ENCODE peak calls at places on chromosomes 3 and 15, in nine cellular contexts. One of them, this sample, is unnamed.

GRCh38 chr15:70761931-70762468 is 1.4 kb downstream of the UACA start:
- DNase-seq in anterior cingulate cortex: no peak
- DNase-seq in substantia nigra: no peak
- DNase-seq in mucosa of descending colon: no peak
- DNase-seq in G401: no peak
- DNase-seq in GF-D8: no peak
- DNase-seq in NCI-H748 treated with DMSO at 0.1 percent for 48 hours: no peak
- DNase-seq in GM19239: no peak
- DNase-seq in stomach: no peak
- DNase-seq in this sample: no peak

GRCh38 chr3:63557912-63558311 is 94.6 kb upstream of the SNTN start:
- DNase-seq in NCI-H748 treated with DMSO at 0.1 percent for 48 hours: no peak
- DNase-seq in stomach: no peak
- DNase-seq in G401: no peak
- DNase-seq in GM19239: no peak
- DNase-seq in anterior cingulate cortex: no peak
- DNase-seq in substantia nigra: no peak
- DNase-seq in GF-D8: no peak
- DNase-seq in mucosa of descending colon: no peak
- DNase-seq in this sample: no peak

GRCh38 chr15:52154896-52155865 is 36.0 kb downstream of the GNB5 start:
- DNase-seq in G401: peak; percentile 69
- DNase-seq in anterior cingulate cortex: no peak
- DNase-seq in mucosa of descending colon: no peak
- DNase-seq in substantia nigra: no peak
- DNase-seq in stomach: no peak
- DNase-seq in NCI-H748 treated with DMSO at 0.1 percent for 48 hours: no peak
- DNase-seq in GM19239: no peak
- DNase-seq in GF-D8: no peak
- DNase-seq in this sample: no peak

GRCh38 chr3:148101061-148101460 is 596.6 kb upstream of the AGTR1 start:
- DNase-seq in stomach: no peak
- DNase-seq in substantia nigra: no peak
- DNase-seq in mucosa of descending colon: no peak
- DNase-seq in GM19239: no peak
- DNase-seq in anterior cingulate cortex: no peak
- DNase-seq in GF-D8: no peak
- DNase-seq in NCI-H748 treated with DMSO at 0.1 percent for 48 hours: no peak
- DNase-seq in G401: peak; percentile 9
- DNase-seq in this sample: no peak

GRCh38 chr3:17643691-17644090 is 98.7 kb downstream of the TBC1D5 start:
- DNase-seq in mucosa of descending colon: no peak
- DNase-seq in GM19239: no peak
- DNase-seq in stomach: no peak
- DNase-seq in GF-D8: no peak
- DNase-seq in NCI-H748 treated with DMSO at 0.1 percent for 48 hours: no peak
- DNase-seq in G401: no peak
- DNase-seq in substantia nigra: no peak
- DNase-seq in anterior cingulate cortex: no peak
- DNase-seq in this sample: no peak

GRCh38 chr15:43511012-43511885 is 6.2 kb upstream of the MAP1A start:
- DNase-seq in G401: peak; percentile 74
- DNase-seq in substantia nigra: no peak
- DNase-seq in NCI-H748 treated with DMSO at 0.1 percent for 48 hours: peak; percentile 34
- DNase-seq in anterior cingulate cortex: peak; percentile 26
- DNase-seq in stomach: no peak
- DNase-seq in mucosa of descending colon: no peak
- DNase-seq in GM19239: no peak
- DNase-seq in GF-D8: no peak
- DNase-seq in this sample: no peak

GRCh38 chr3:142904639-142905441 is 16.0 kb upstream of the PCOLCE2 start:
- DNase-seq in mucosa of descending colon: no peak
- DNase-seq in substantia nigra: no peak
- DNase-seq in anterior cingulate cortex: no peak
- DNase-seq in GF-D8: no peak
- DNase-seq in NCI-H748 treated with DMSO at 0.1 percent for 48 hours: no peak
- DNase-seq in G401: no peak
- DNase-seq in GM19239: no peak
- DNase-seq in stomach: peak; percentile 31
- DNase-seq in this sample: no peak

GRCh38 chr3:150225986-150226385 is 182.1 kb upstream of the TSC22D2 start:
- DNase-seq in NCI-H748 treated with DMSO at 0.1 percent for 48 hours: no peak
- DNase-seq in substantia nigra: no peak
- DNase-seq in stomach: no peak
- DNase-seq in GF-D8: no peak
- DNase-seq in G401: no peak
- DNase-seq in GM19239: no peak
- DNase-seq in mucosa of descending colon: no peak
- DNase-seq in anterior cingulate cortex: no peak
- DNase-seq in this sample: no peak

GRCh38 chr3:5005367-5005766 is 26.1 kb downstream of the BHLHE40 start:
- DNase-seq in GF-D8: no peak
- DNase-seq in NCI-H748 treated with DMSO at 0.1 percent for 48 hours: no peak
- DNase-seq in mucosa of descending colon: no peak
- DNase-seq in anterior cingulate cortex: no peak
- DNase-seq in GM19239: no peak
- DNase-seq in stomach: no peak
- DNase-seq in substantia nigra: no peak
- DNase-seq in G401: no peak
- DNase-seq in this sample: no peak

GRCh38 chr15:44489464-44489863 is 47.5 kb upstream of the EIF3J start:
- DNase-seq in NCI-H748 treated with DMSO at 0.1 percent for 48 hours: no peak
- DNase-seq in stomach: no peak
- DNase-seq in anterior cingulate cortex: no peak
- DNase-seq in GM19239: no peak
- DNase-seq in mucosa of descending colon: no peak
- DNase-seq in substantia nigra: no peak
- DNase-seq in G401: no peak
- DNase-seq in GF-D8: no peak
- DNase-seq in this sample: no peak

GRCh38 chr15:65033659-65034269 is 4.3 kb upstream of the MTFMT start:
- DNase-seq in stomach: no peak
- DNase-seq in NCI-H748 treated with DMSO at 0.1 percent for 48 hours: peak; percentile 23
- DNase-seq in GM19239: no peak
- DNase-seq in anterior cingulate cortex: no peak
- DNase-seq in substantia nigra: no peak
- DNase-seq in mucosa of descending colon: no peak
- DNase-seq in GF-D8: no peak
- DNase-seq in G401: peak; percentile 45
- DNase-seq in this sample: no peak

GRCh38 chr15:87144775-87145174 is 1065.1 kb downstream of the AGBL1 start:
- DNase-seq in substantia nigra: no peak
- DNase-seq in anterior cingulate cortex: no peak
- DNase-seq in G401: peak; percentile 19
- DNase-seq in mucosa of descending colon: no peak
- DNase-seq in stomach: no peak
- DNase-seq in GM19239: no peak
- DNase-seq in NCI-H748 treated with DMSO at 0.1 percent for 48 hours: no peak
- DNase-seq in GF-D8: no peak
- DNase-seq in this sample: no peak

GRCh38 chr15:88891540-88892254 is 3.6 kb downstream of the HAPLN3 start:
- DNase-seq in anterior cingulate cortex: no peak
- DNase-seq in stomach: no peak
- DNase-seq in NCI-H748 treated with DMSO at 0.1 percent for 48 hours: no peak
- DNase-seq in mucosa of descending colon: no peak
- DNase-seq in GM19239: no peak
- DNase-seq in substantia nigra: no peak
- DNase-seq in G401: no peak
- DNase-seq in GF-D8: no peak
- DNase-seq in this sample: no peak